ENCODE peak calls at places on chromosome 6, in five cellular contexts. T is activated naive CD8-positive, alpha-beta T cell treated with anti-CD3 and anti-CD28 coated beads, Interleukin-2, amount 50 U/mL, for 24 hours; B is D341Med; H is Peyer's patch; G is left cardiac atrium. U is an unnamed sample.

GRCh38 chr6:24865161-24865560 is 66.4 kb upstream of the ARMH2 start:
- DNase-seq in B (no peak), G (no peak), H (no peak), T (no peak), U (no peak)

GRCh38 chr6:127486934-127487333 is 27.7 kb upstream of the KIAA0408 start:
- DNase-seq in B (no peak), T (no peak), G (no peak), H (no peak), U (no peak)

GRCh38 chr6:157570104-157570503 is 189.1 kb downstream of the ZDHHC14 start:
- DNase-seq in T (no peak), H (no peak), G (no peak), B (no peak), U (no peak)

GRCh38 chr6:69953491-69953890 is 87.1 kb downstream of the COL19A1 start:
- DNase-seq in B (no peak), T (no peak), H (no peak), G (no peak), U (no peak)

GRCh38 chr6:86508230-86508629 is 429.1 kb upstream of the HTR1E start:
- DNase-seq in G (no peak), H (no peak), T (no peak), B (no peak), U (no peak)

GRCh38 chr6:16344756-16345155 is 106.4 kb downstream of the GMPR start:
- DNase-seq in T (no peak), B (no peak), H (no peak), G (no peak), U (no peak)

GRCh38 chr6:168338777-168339176 is 19.2 kb upstream of the DACT2 start:
- DNase-seq in T (no peak), H (no peak), G (no peak), B (no peak), U (no peak)

GRCh38 chr6:18632670-18633410 is 245.7 kb downstream of the RNF144B start:
- DNase-seq in G (no peak), H (no peak), B (no peak), T (no peak), U (no peak)